ENCODE peak calls at places on chromosomes 3 and 15, in six cellular contexts. X is mucosa of descending colon; T is thoracic aorta; I is astrocyte; K is psoas muscle; V is CD8-positive, alpha-beta memory T cell. Y is an unnamed sample.
A peak's percentile ranks its signal among the peaks of the same experiment; 100 is the strongest.

GRCh38 chr3:196517919-196518318 is 2.8 kb upstream of the SMCO1 start:
- DNase-seq in X (no peak), T (no peak), I (no peak), K (no peak), V (no peak), Y (no peak)

GRCh38 chr3:102715030-102715697 is 280.3 kb downstream of the ZPLD1 start:
- DNase-seq in X (no peak), T (no peak), I (peak; percentile 57), K (no peak), V (no peak), Y (no peak)

GRCh38 chr15:29925227-29926082 is 103.2 kb upstream of the TJP1 start:
- DNase-seq in X (peak; percentile 66), T (no peak), I (peak; percentile 68), K (peak; percentile 64), V (peak; percentile 5), Y (peak; percentile 51)

GRCh38 chr3:127686512-127686894 is 13.8 kb downstream of the ABTB1 start:
- DNase-seq in X (no peak), T (no peak), I (no peak), K (no peak), V (no peak), Y (no peak)

GRCh38 chr3:141945726-141946125 is 69.3 kb downstream of the ATP1B3 start:
- DNase-seq in X (no peak), T (no peak), I (no peak), K (no peak), V (no peak), Y (no peak)

GRCh38 chr15:78049691-78050440 is 27.6 kb downstream of the TBC1D2B start:
- DNase-seq in X (peak; percentile 55), T (no peak), I (peak; percentile 91), K (no peak), V (peak; percentile 46), Y (no peak)

GRCh38 chr3:80993241-80993945 is 768.1 kb downstream of the GBE1 start:
- DNase-seq in X (no peak), T (no peak), I (no peak), K (no peak), V (no peak), Y (no peak)

GRCh38 chr3:62261121-62261520 is 112.2 kb downstream of the FEZF2 start:
- DNase-seq in X (no peak), T (no peak), I (no peak), K (no peak), V (no peak), Y (no peak)

GRCh38 chr15:63506537-63507035 is 2.2 kb downstream of the USP3 start:
- DNase-seq in X (peak; percentile 32), T (no peak), I (peak; percentile 19), K (no peak), V (no peak), Y (no peak)

DNA sequence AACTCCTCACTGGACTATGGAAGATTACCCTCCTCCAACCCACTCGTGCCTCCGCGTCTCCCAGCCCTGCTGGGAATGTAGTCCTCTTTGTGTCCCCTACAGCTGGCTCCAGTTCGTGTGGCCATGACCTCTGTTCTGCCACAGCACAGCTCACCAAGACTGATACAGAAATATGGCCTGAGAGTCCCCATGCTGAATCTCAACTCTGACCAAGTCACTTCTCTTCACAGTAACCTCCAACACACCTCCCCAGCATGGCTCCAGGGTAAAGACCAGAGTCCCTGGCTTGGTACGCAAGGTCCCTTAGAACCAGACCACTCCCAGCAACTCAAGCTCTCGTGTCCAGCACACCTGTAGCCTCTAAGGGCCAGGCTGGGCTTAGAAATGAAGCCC is 2.3 kb upstream of the COL7A1 start:
- DNase-seq in X (no peak), T (no peak), I (no peak), K (no peak), V (no peak), Y (no peak)
- H3K4me1 ChIP-seq in X (peaks cover 15% of the 10 kb centered on the region), T (peaks cover 73% of the 10 kb centered on the region), I (peaks cover 75% of the 10 kb centered on the region), K (peaks cover 77% of the 10 kb centered on the region), V (no peaks in the 10 kb centered on the region), Y (peaks cover 2% of the 10 kb centered on the region)

GRCh38 chr15:25067725-25068309 is 113.0 kb downstream of the SNRPN start:
- DNase-seq in X (no peak), T (no peak), I (no peak), K (no peak), V (no peak), Y (no peak)

GRCh38 chr15:25065876-25066275 is 111.1 kb downstream of the SNRPN start:
- DNase-seq in X (no peak), T (no peak), I (no peak), K (no peak), V (no peak), Y (no peak)

GRCh38 chr15:25062551-25063430 is 108.0 kb downstream of the SNRPN start:
- DNase-seq in X (no peak), T (no peak), I (no peak), K (no peak), V (no peak), Y (no peak)

GRCh38 chr15:25066708-25067107 is 111.9 kb downstream of the SNRPN start:
- DNase-seq in X (no peak), T (no peak), I (no peak), K (no peak), V (no peak), Y (no peak)

GRCh38 chr15:25065286-25065685 is 110.5 kb downstream of the SNRPN start:
- DNase-seq in X (no peak), T (no peak), I (no peak), K (no peak), V (no peak), Y (no peak)
- H3K9me3 ChIP-seq in X (peaks cover 100% of the 10 kb centered on the region), T (peaks cover 100% of the 10 kb centered on the region), I (peaks cover 100% of the 10 kb centered on the region), K (peaks cover 98% of the 10 kb centered on the region), V (peaks cover 100% of the 10 kb centered on the region), Y (peaks cover 100% of the 10 kb centered on the region)

DNA sequence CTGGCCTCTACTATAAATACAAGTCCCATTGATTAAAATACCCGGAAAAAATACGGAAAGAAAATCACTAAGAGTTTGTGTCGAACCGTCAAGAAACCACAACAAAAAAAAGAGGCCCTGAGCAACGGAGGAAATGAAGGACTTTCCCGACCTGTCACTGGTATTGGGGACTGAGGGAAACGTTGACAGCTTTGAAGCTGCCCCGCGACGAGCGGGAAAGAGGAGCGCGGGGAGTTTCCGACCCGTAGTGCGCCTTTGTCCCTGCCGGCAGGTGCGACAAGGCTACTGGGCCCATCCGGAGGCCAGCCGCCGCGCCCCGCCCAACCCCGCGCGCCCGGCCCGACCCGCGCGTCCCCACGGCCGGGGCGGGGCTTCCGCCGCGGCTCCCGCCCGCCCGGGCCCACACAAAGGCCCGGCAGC is 418 bp downstream of the PBRM1 start:
- DNase-seq in X (peak; percentile 82), T (peak; percentile 12), I (no peak), K (peak; percentile 90), V (peak; percentile 69), Y (peak; percentile 74)
- H3K4me1 ChIP-seq in X (peaks cover 27% of the 10 kb centered on the region), T (peaks cover 53% of the 10 kb centered on the region), I (peaks cover 44% of the 10 kb centered on the region), K (peaks cover 39% of the 10 kb centered on the region), V (peaks cover 38% of the 10 kb centered on the region), Y (peaks cover 14% of the 10 kb centered on the region)

GRCh38 chr15:99632521-99632920 is 66.7 kb downstream of the MEF2A start:
- DNase-seq in X (no peak), T (no peak), I (no peak), K (no peak), V (no peak), Y (no peak)
- H3K9me3 ChIP-seq in X (no peaks in the 10 kb centered on the region), T (no peaks in the 10 kb centered on the region), I (no peaks in the 10 kb centered on the region), K (no peaks in the 10 kb centered on the region), V (no peaks in the 10 kb centered on the region), Y (no peaks in the 10 kb centered on the region)

Y was measured in lung.